ENCODE peak calls at places on chromosomes 11 and 22, in eight cellular contexts. O, A, K, Q, I, T, Z and S are unnamed samples.
A peak's percentile ranks its signal among the peaks of the same experiment; 100 is the strongest.

GRCh38 chr11:65489061-65489705 is 9.7 kb upstream of the MALAT1 start:
- DNase-seq in O (peak; percentile 77), K (no peak), A (no peak), Z (no peak), I (no peak), T (peak; percentile 86), Q (no peak), S (peak; percentile 91)

GRCh38 chr11:66264893-66265292 is 3.5 kb upstream of the RAB1B start:
- DNase-seq in I (peak; percentile 41), T (no peak), Q (peak; percentile 41), K (peak; percentile 34), Z (peak; percentile 59), A (no peak), O (peak; percentile 55), S (peak; percentile 93)

GRCh38 chr11:64343740-64344133 is 3.7 kb downstream of the CCDC88B start:
- DNase-seq in I (no peak), O (peak; percentile 37), Q (peak; percentile 30), T (peak; percentile 6), A (no peak), Z (peak; percentile 79), K (no peak), S (no peak)

GRCh38 chr11:13772223-13773046 is 104.0 kb downstream of the FAR1 start:
- DNase-seq in T (peak; percentile 76), Z (peak; percentile 39), K (peak; percentile 80), A (peak; percentile 67), I (peak; percentile 90), Q (peak; percentile 76), O (peak; percentile 81), S (peak; percentile 86)

GRCh38 chr11:75164318-75164827 is 13.5 kb downstream of the SLCO2B1 start:
- DNase-seq in T (peak; percentile 44), I (no peak), A (no peak), O (no peak), Z (no peak), Q (no peak), K (no peak), S (no peak)

GRCh38 chr22:37560682-37561208 is 465 bp downstream of the CDC42EP1 start:
- DNase-seq in T (peak; percentile 73), A (no peak), O (peak; percentile 59), Q (peak; percentile 27), I (no peak), Z (peak; percentile 65), K (no peak), S (peak; percentile 41)

GRCh38 chr11:16966633-16967346 is 47.4 kb downstream of the PLEKHA7 start:
- DNase-seq in K (no peak), I (no peak), Q (no peak), Z (no peak), O (no peak), A (no peak), T (peak; percentile 47), S (no peak)

GRCh38 chr11:96340555-96340885 is 2.5 kb downstream of the MAML2 start:
- DNase-seq in Q (no peak), T (no peak), A (no peak), I (no peak), O (no peak), K (no peak), Z (no peak), S (no peak)

GRCh38 chr11:34242037-34242625 is 115.7 kb downstream of the ABTB2 start:
- DNase-seq in K (no peak), Q (no peak), O (no peak), Z (no peak), T (peak; percentile 47), I (no peak), A (no peak), S (no peak)

GRCh38 chr22:19974233-19974861 is 32.7 kb upstream of the TXNRD2 start:
- DNase-seq in T (peak; percentile 47), O (peak; percentile 92), Q (peak; percentile 22), A (peak; percentile 41), I (peak; percentile 85), Z (peak; percentile 91), K (peak; percentile 27), S (peak; percentile 97)

GRCh38 chr11:35567737-35568465 is 42.5 kb upstream of the PAMR1 start:
- DNase-seq in A (no peak), Z (no peak), K (no peak), I (no peak), T (no peak), O (no peak), Q (peak; percentile 40), S (no peak)

GRCh38 chr22:30205281-30206115 is 41.1 kb downstream of the LIF start:
- DNase-seq in Q (peak; percentile 91), A (no peak), Z (peak; percentile 48), T (peak; percentile 72), O (no peak), K (no peak), I (no peak), S (no peak)

GRCh38 chr22:48894804-48895250 is 932.8 kb downstream of the BRD1 start:
- DNase-seq in O (no peak), T (no peak), A (no peak), I (no peak), Q (no peak), K (no peak), Z (no peak), S (no peak)

GRCh38 chr22:31218565-31219262 is 6.6 kb downstream of the LIMK2 start:
- DNase-seq in K (no peak), A (no peak), Q (no peak), T (no peak), I (no peak), O (peak; percentile 62), Z (no peak), S (no peak)

GRCh38 chr11:35276396-35276795 is 137.4 kb downstream of the CD44 start:
- DNase-seq in T (no peak), A (no peak), Z (no peak), O (no peak), I (no peak), Q (peak; percentile 61), K (peak; percentile 39), S (no peak)

GRCh38 chr11:65486570-65487466 is 12.0 kb upstream of the MALAT1 start:
- DNase-seq in A (no peak), I (no peak), Z (no peak), T (peak; percentile 23), K (no peak), Q (no peak), O (no peak), S (no peak)

GRCh38 chr11:3177931-3178330 is 12.8 kb upstream of the OSBPL5 start:
- DNase-seq in A (no peak), K (no peak), O (no peak), I (no peak), Q (peak; percentile 59), T (no peak), Z (no peak), S (no peak)

DNA sequence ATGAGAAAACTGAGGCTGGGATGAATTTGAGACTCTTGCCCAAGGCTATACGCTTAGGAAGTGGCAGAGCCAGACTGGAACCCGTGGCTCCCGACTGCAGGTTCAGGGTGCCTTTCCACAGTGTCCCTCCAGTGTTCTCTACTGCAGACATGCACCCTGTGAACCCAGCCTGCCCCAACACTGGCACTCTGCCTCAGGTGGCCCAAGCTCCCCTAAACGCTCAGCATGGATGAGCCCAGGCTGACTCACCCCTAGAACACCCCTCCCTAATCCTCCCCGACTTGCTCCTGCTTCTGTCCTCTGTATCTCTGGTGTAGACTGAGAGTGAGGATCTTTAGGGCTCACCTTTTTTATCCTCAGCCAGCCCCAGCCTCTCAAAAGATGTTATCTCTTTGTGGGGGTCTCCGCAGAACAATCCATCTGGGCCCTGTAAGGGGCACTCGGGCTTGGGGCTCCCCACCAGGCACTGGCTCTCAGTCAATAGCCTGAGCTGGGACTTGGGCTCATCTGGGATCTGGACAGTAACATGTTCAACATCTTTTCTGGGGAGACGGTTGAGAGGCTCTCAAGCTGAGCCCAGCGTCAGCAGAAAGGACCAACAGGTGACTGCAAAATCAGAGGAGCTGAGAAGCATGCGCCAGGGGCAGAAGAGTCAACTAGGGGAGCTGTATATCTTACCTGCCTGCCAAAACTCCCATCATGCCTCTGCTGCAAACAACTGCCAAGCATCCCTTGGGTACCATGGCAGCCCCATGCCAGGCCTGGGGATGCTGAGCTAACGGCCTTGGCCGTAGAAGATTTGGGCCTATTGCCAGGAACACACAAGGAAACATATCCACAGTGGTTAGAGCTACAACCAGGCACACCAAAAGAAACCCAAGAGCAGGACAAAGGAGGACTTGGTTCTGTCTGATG is 176.2 kb downstream of the BUD13 start:
- DNase-seq in A (no peak), K (no peak), O (no peak), T (no peak), Z (no peak), Q (no peak), I (no peak), S (no peak)
- TF ChIP-seq CTCF in A (no peak), K (no peak), O (no peak), T (no peak), Z (no peak), Q (no peak), I (no peak), S (no peak)

DNA sequence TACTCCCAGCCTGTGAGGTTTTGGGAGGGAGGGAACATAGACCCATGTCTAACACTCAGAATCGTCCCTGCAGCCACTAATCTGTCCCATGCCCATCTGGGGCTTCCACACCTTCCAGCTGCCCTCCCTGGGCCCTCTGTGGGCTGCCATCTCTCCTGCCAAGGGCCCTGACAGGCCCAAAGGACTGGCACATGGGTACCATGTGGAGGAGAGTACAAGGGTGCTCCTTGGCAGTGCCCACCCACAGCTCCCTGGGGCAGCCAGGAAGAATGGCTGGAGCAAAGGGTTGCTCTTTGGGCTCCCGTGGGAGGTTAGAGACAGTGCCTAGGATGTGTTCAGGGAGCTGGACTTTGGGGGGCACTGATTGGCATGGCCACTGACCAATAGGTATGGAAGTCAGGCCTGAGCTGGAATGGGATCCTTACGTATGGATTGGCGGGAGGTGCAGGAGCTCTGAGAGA is 56.8 kb downstream of the CD82 start:
- DNase-seq in A (no peak), Z (no peak), T (no peak), Q (no peak), I (no peak), O (no peak), K (no peak), S (no peak)
- TF ChIP-seq EZH2phosphoT487 in A (no peak), Z (no peak), T (no peak), Q (no peak), I (no peak), O (no peak), K (no peak), S (no peak)

GRCh38 chr11:78419327-78419726 is 1.7 kb upstream of the GAB2 start:
- DNase-seq in K (no peak), Z (no peak), Q (peak; percentile 83), I (no peak), A (no peak), T (peak; percentile 68), O (no peak), S (no peak)

GRCh38 chr11:78416285-78417174 is 1.1 kb downstream of the GAB2 start:
- DNase-seq in A (peak; percentile 27), O (peak; percentile 89), Z (peak; percentile 83), K (peak; percentile 78), Q (peak; percentile 90), T (peak; percentile 90), I (peak; percentile 75), S (peak; percentile 85)

GRCh38 chr11:78417175-78417887 is at the start of gene GAB2:
- DNase-seq in O (no peak), K (peak; percentile 31), A (no peak), T (peak; percentile 57), Z (no peak), I (no peak), Q (peak; percentile 36), S (no peak)

GRCh38 chr11:78418584-78419211 is 1.1 kb upstream of the GAB2 start:
- DNase-seq in Q (no peak), T (no peak), Z (no peak), O (no peak), A (no peak), K (no peak), I (no peak), S (no peak)

GRCh38 chr11:78417888-78418583 is 416 bp upstream of the GAB2 start:
- DNase-seq in Z (peak; percentile 92), T (peak; percentile 94), I (peak; percentile 79), O (peak; percentile 94), K (peak; percentile 84), A (peak; percentile 32), Q (peak; percentile 86), S (peak; percentile 82)
- TF ChIP-seq CTCF in Z (no peak), T (no peak), I (no peak), O (peak; percentile 24), K (no peak), A (peak; percentile 13), Q (no peak), S (no peak)

GRCh38 chr22:40819741-40820140 is 595 bp upstream of the SLC25A17 start:
- DNase-seq in O (peak; percentile 21), I (peak; percentile 24), A (no peak), Q (peak; percentile 23), K (peak; percentile 19), Z (peak; percentile 8), T (no peak), S (peak; percentile 8)
- TF ChIP-seq EZH2phosphoT487 in O (no peak), I (no peak), A (no peak), Q (no peak), K (no peak), Z (no peak), T (no peak), S (no peak)